ENCODE peak calls at places on chromosomes 6 and 20, in ten cellular contexts. T, U, D, W, F, B, J, N, M and S are unnamed samples.

GRCh38 chr6:101626264-101626663 is 232.8 kb downstream of the GRIK2 start:
- DNase-seq in T (no peak), U (no peak), D (no peak), W (no peak), F (no peak), B (no peak), J (no peak), N (no peak), M (no peak), S (no peak)

GRCh38 chr6:89963391-89963790 is 69.1 kb downstream of the GJA10 start:
- DNase-seq in T (no peak), U (no peak), D (peak), W (no peak), F (peak), B (no peak), J (peak), N (no peak), M (no peak), S (no peak)

GRCh38 chr6:89239338-89239737 is 22.2 kb upstream of the GABRR1 start:
- DNase-seq in T (peak), U (no peak), D (no peak), W (no peak), F (no peak), B (no peak), J (peak), N (no peak), M (no peak), S (no peak)

GRCh38 chr6:36368921-36369880 is 18.3 kb downstream of the ETV7 start:
- DNase-seq in T (no peak), U (no peak), D (peak), W (no peak), F (peak), B (no peak), J (peak), N (peak), M (peak), S (peak)

GRCh38 chr6:7463785-7464184 is 74.2 kb downstream of the RIOK1 start:
- DNase-seq in T (no peak), U (no peak), D (peak), W (peak), F (no peak), B (no peak), J (peak), N (no peak), M (peak), S (no peak)

GRCh38 chr6:35203680-35204079 is 10.1 kb upstream of the SCUBE3 start:
- DNase-seq in T (no peak), U (no peak), D (no peak), W (no peak), F (no peak), B (no peak), J (no peak), N (no peak), M (no peak), S (no peak)

GRCh38 chr20:49916146-49917002 is 1.0 kb upstream of the SPATA2 start:
- DNase-seq in T (no peak), U (no peak), D (peak), W (peak), F (no peak), B (no peak), J (peak), N (peak), M (peak), S (peak)

GRCh38 chr20:63005862-63006564 is 751 bp downstream of the BHLHE23 start:
- DNase-seq in T (no peak), U (no peak), D (peak), W (no peak), F (peak), B (peak), J (no peak), N (no peak), M (no peak), S (peak)

GRCh38 chr20:58690851-58691250 is 1.7 kb upstream of the NPEPL1 start:
- DNase-seq in T (no peak), U (no peak), D (no peak), W (no peak), F (peak), B (no peak), J (no peak), N (no peak), M (peak), S (peak)

GRCh38 chr6:43972915-43973304 is 154.3 kb downstream of the MRPL14 start:
- DNase-seq in T (no peak), U (peak), D (peak), W (peak), F (peak), B (no peak), J (peak), N (no peak), M (no peak), S (peak)

GRCh38 chr6:18506387-18507017 is 119.4 kb downstream of the RNF144B start:
- DNase-seq in T (no peak), U (no peak), D (no peak), W (no peak), F (no peak), B (no peak), J (no peak), N (no peak), M (no peak), S (peak)

GRCh38 chr6:14193524-14193923 is 76.0 kb downstream of the CD83 start:
- DNase-seq in T (no peak), U (no peak), D (no peak), W (no peak), F (no peak), B (no peak), J (no peak), N (no peak), M (no peak), S (no peak)

GRCh38 chr20:45998761-45999160 is 9.9 kb upstream of the MMP9 start:
- DNase-seq in T (no peak), U (no peak), D (no peak), W (no peak), F (no peak), B (no peak), J (no peak), N (no peak), M (no peak), S (no peak)

GRCh38 chr6:134235937-134236751 is 81.8 kb downstream of the SGK1 start:
- DNase-seq in T (no peak), U (no peak), D (peak), W (no peak), F (peak), B (no peak), J (peak), N (no peak), M (no peak), S (peak)

GRCh38 chr20:34222208-34222607 is 19.0 kb upstream of the ASIP start:
- DNase-seq in T (no peak), U (no peak), D (peak), W (no peak), F (peak), B (no peak), J (peak), N (no peak), M (peak), S (peak)

GRCh38 chr20:62927128-62927705 is 912 bp upstream of the DIDO1 start:
- DNase-seq in T (no peak), U (no peak), D (no peak), W (no peak), F (no peak), B (no peak), J (no peak), N (no peak), M (no peak), S (no peak)

GRCh38 chr6:39452306-39452705 is 129.8 kb upstream of the KCNK16 start:
- DNase-seq in T (no peak), U (no peak), D (peak), W (no peak), F (peak), B (no peak), J (peak), N (no peak), M (no peak), S (peak)

GRCh38 chr6:8180327-8181161 is 78.2 kb upstream of the EEF1E1 start:
- DNase-seq in T (no peak), U (no peak), D (peak), W (no peak), F (peak), B (no peak), J (peak), N (no peak), M (peak), S (peak)

GRCh38 chr6:127118505-127119360 is at the start of gene RSPO3:
- DNase-seq in T (no peak), U (no peak), D (peak), W (peak), F (peak), B (no peak), J (peak), N (peak), M (no peak), S (no peak)

GRCh38 chr6:128932061-128932460 is 49.1 kb downstream of the LAMA2 start:
- DNase-seq in T (no peak), U (no peak), D (peak), W (no peak), F (peak), B (no peak), J (peak), N (no peak), M (no peak), S (no peak)